ENCODE peak calls at places on chromosomes 6 and 20, in six cellular contexts. K, Z, S, V, R and D are unnamed samples.

GRCh38 chr20:38453941-38454340 is 18.7 kb upstream of the RALGAPB start:
- DNase-seq in R (no peak), Z (no peak), K (no peak), V (no peak), S (no peak), D (peak; percentile 25)

GRCh38 chr6:39884696-39885095 is 49.6 kb downstream of the MOCS1 start:
- DNase-seq in Z (no peak), R (no peak), S (no peak), K (no peak), V (no peak), D (no peak)

GRCh38 chr20:63118303-63118670 is 97.6 kb downstream of the YTHDF1 start:
- DNase-seq in V (no peak), K (no peak), R (no peak), S (no peak), Z (no peak), D (no peak)

GRCh38 chr6:104639671-104640070 is 220.0 kb downstream of the HACE1 start:
- DNase-seq in S (no peak), V (no peak), K (no peak), R (no peak), Z (no peak), D (no peak)

GRCh38 chr6:10585232-10585887 is 64.2 kb downstream of the GCNT2 start:
- DNase-seq in Z (peak; percentile 93), V (no peak), K (no peak), S (no peak), R (no peak), D (no peak)

GRCh38 chr6:169654590-169655391 is 47.0 kb downstream of the WDR27 start:
- DNase-seq in S (peak; percentile 64), K (peak; percentile 81), Z (no peak), R (peak; percentile 74), V (peak; percentile 66), D (peak; percentile 68)

GRCh38 chr20:3728876-3729275 is 3.6 kb upstream of the HSPA12B start:
- DNase-seq in Z (no peak), R (peak; percentile 57), V (no peak), K (no peak), S (no peak), D (no peak)

GRCh38 chr6:170371588-170371987 is 65.0 kb downstream of the FAM120B start:
- DNase-seq in Z (peak; percentile 35), R (no peak), V (no peak), S (no peak), K (no peak), D (no peak)

GRCh38 chr6:36956111-36956820 is 1.7 kb downstream of the PI16 start:
- DNase-seq in R (peak; percentile 81), K (no peak), S (no peak), V (no peak), Z (no peak), D (no peak)

GRCh38 chr20:61480158-61480825 is 228.2 kb downstream of the CDH4 start:
- DNase-seq in K (no peak), S (no peak), V (no peak), Z (no peak), R (no peak), D (no peak)

GRCh38 chr20:59000326-59000725 is 6.7 kb downstream of the CTSZ start:
- DNase-seq in Z (no peak), V (no peak), S (no peak), R (no peak), K (no peak), D (no peak)

GRCh38 chr20:24708411-24709295 is 239.2 kb downstream of the SYNDIG1 start:
- DNase-seq in Z (peak; percentile 23), S (no peak), R (no peak), K (no peak), V (no peak), D (peak; percentile 62)

GRCh38 chr6:125363010-125363359 is 61.2 kb upstream of the HDDC2 start:
- DNase-seq in Z (no peak), S (no peak), K (no peak), V (no peak), R (peak; percentile 44), D (no peak)

GRCh38 chr20:2729791-2730190 is 37.2 kb downstream of the EBF4 start:
- DNase-seq in Z (no peak), V (no peak), S (no peak), R (no peak), K (no peak), D (no peak)

GRCh38 chr20:46214831-46215488 is 93.3 kb downstream of the CDH22 start:
- DNase-seq in R (peak; percentile 41), V (no peak), S (no peak), Z (no peak), K (no peak), D (no peak)

GRCh38 chr6:144305985-144306384 is 20.9 kb downstream of the UTRN start:
- DNase-seq in R (peak; percentile 28), K (no peak), Z (no peak), V (no peak), S (no peak), D (no peak)

GRCh38 chr6:158409451-158409850 is 97.2 kb downstream of the TULP4 start:
- DNase-seq in V (peak; percentile 25), Z (no peak), K (no peak), S (no peak), R (no peak), D (no peak)

GRCh38 chr6:31070711-31071197 is 41.6 kb downstream of the C6orf15 start:
- DNase-seq in V (no peak), S (no peak), Z (peak; percentile 89), K (peak; percentile 85), R (peak; percentile 84), D (peak; percentile 84)

GRCh38 chr6:30554962-30555361 is 1.3 kb downstream of the GNL1 start:
- DNase-seq in V (no peak), R (no peak), S (no peak), Z (no peak), K (no peak), D (no peak)

GRCh38 chr6:11241793-11242201 is 9.3 kb upstream of the NEDD9 start:
- DNase-seq in V (peak; percentile 36), R (no peak), K (peak; percentile 90), S (peak; percentile 81), Z (peak; percentile 90), D (no peak)

GRCh38 chr6:10151144-10151915 is 263.5 kb downstream of the TFAP2A start:
- DNase-seq in R (peak; percentile 18), K (no peak), V (no peak), S (no peak), Z (no peak), D (no peak)

GRCh38 chr20:8209061-8209460 is 77.0 kb downstream of the PLCB1 start:
- DNase-seq in Z (peak; percentile 38), V (no peak), K (no peak), R (no peak), S (no peak), D (no peak)

GRCh38 chr6:63305278-63305677 is 14.5 kb downstream of the LGSN start:
- DNase-seq in R (no peak), V (no peak), Z (no peak), K (no peak), S (no peak), D (no peak)

GRCh38 chr6:63306446-63306845 is 13.3 kb downstream of the LGSN start:
- DNase-seq in V (no peak), Z (no peak), R (no peak), K (no peak), S (no peak), D (no peak)

DNA sequence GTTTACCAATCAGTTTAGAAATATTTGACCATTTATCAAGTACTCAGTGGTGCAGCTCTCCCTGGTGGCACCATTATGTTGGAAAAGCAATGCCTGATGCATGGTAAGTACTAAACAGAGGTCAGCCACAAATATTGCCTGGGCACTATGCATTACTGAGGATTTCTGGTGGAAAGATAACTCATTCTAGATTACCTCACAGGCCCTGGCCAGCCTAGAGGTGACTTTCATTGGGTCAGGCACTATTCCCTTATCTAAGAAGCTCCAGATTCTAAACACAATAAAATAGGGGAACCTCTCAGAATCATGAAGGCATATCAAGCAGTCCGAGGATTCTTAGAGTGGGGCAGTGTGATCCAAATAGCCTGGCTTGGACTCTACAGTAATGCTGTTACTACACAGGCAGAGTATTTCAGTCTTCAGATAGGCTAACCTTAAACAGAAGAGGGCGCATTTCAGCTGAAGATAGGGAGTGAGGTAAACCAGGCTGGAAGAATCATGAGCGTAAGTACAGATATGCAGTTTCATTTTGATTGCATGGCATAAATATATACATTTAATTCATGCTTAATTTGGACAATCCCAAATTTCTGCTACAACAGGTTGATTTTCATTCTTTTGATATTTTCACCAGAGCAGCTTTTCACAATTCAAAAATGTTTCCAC is 12.1 kb downstream of the LGSN start:
- DNase-seq in R (peak; percentile 72), Z (peak; percentile 55), V (no peak), S (no peak), K (no peak), D (peak; percentile 27)
- TF ChIP-seq CTCF in R (peak; percentile 70), Z (peak; percentile 62), V (peak; percentile 38), S (no peak), K (no peak), D (peak; percentile 55)

DNA sequence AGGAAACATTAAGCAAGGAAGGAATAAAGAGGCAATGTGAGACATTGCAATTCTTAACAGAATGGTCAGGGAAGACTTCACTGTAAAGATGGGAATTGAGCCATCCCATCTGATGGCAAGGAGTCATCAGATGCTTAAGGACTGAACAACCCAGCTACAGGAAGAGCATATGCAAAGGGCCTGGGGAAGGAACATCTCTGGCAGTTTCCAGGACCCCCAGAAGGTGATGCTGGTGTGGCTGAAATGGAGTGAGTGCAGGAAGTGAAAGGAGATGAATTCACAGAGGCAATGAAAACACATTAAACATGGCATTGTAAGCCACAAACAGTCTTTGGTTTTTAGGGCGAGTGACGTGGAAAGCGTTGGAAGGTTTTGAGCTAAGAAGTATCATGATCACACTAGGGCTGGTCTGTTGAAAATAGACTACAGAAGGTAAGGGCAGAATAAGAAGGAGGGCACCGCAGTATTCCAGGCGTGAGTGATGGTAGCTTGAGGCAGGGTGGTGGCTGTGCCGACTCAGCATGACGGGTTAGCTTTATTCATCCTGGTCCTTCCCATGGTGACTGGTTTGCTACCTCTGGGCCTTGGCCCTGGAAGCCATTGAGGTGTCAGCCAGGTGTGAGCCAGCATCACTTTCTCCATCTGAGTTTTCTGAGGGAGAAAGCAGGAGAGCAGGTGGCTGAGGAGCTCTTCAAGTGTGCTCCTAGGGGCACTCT is 6.8 kb downstream of the BTN2A1 start:
- DNase-seq in Z (no peak), K (no peak), R (no peak), S (no peak), V (no peak), D (no peak)
- H3K36me3 ChIP-seq in Z (no peaks in the 10 kb centered on the region), K (no peaks in the 10 kb centered on the region), R (peaks cover 59% of the 10 kb centered on the region), S (peaks cover 85% of the 10 kb centered on the region), V (peaks cover 99% of the 10 kb centered on the region), D (peaks cover 96% of the 10 kb centered on the region)

DNA sequence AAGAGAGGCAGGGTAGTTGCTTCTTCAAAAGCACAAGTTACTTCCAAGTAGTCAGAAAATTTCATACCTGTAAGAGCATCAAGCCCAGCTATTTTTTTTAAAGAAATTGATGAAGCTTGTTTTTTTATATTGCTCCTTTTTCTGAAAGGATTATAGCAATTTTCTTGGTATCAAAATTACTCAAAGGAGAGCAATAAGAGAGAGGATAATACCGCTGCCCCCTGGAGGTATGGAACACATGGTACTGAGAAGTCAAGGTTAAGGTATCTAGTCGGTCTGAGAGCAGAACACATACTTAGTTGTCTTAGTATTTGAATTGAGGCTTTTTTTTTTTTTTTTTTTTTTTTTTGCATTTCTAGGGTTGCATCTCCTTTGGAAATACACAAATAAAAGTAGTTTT is 59.4 kb downstream of the ADGRF5 start:
- DNase-seq in S (no peak), V (no peak), R (no peak), K (no peak), Z (no peak), D (no peak)
- TF ChIP-seq CTCF in S (no peak), V (no peak), R (peak; percentile 10), K (no peak), Z (no peak), D (no peak)

DNA sequence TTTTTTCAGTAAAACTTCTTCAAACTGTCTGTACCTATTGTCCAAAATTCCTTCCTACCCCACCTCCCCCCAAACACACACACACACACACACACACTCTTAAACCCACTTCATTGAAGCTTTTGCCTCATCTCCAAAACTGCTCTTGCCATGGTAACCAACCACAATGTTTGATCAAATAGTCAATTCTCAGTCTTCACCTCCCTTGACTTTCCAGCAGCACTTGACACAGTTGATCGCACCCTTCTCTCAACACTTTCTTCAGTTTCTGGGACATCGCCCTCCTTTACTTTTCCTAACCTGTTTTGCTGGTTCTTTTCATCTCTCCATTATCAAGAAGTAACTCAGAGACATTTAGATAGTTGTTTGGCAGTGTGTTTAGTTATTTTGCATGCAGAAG is 71.5 kb upstream of the COL21A1 start:
- DNase-seq in Z (no peak), V (no peak), S (no peak), K (no peak), R (no peak), D (no peak)
- H3K36me3 ChIP-seq in Z (no peaks in the 10 kb centered on the region), V (no peaks in the 10 kb centered on the region), S (no peaks in the 10 kb centered on the region), K (no peaks in the 10 kb centered on the region), R (no peaks in the 10 kb centered on the region), D (no peaks in the 10 kb centered on the region)